ENCODE peak calls at places on chromosomes 4 and X, in six cellular contexts. O is tibial nerve; L is A549; T is endothelial cell of umbilical vein; F is fibroblast of lung; J is CD8-positive, alpha-beta memory T cell. P is an unnamed sample. For H3K9me3, the result is how much of the 10 kb centered on the place peaks cover.

GRCh38 chrX:130094712-130095111 is 15.6 kb downstream of the ELF4 start:
- DNase-seq in O (no peak), L (no peak), T (no peak), F (no peak), J (peak), P (no peak)

GRCh38 chr4:48255130-48255958 is 14.3 kb downstream of the TEC start:
- DNase-seq in O (no peak), L (no peak), T (no peak), F (no peak), J (no peak), P (no peak)

GRCh38 chr4:19403786-19404185 is 847.9 kb upstream of the SLIT2 start:
- DNase-seq in O (no peak), L (no peak), T (no peak), F (no peak), J (no peak), P (no peak)

GRCh38 chrX:75522565-75523411 is at the start of gene ZDHHC15:
- DNase-seq in O (peak), L (no peak), T (peak), F (peak), J (peak), P (peak)

GRCh38 chr4:85824166-85824945 is 349.4 kb downstream of the ARHGAP24 start:
- DNase-seq in O (no peak), L (no peak), T (peak), F (no peak), J (no peak), P (no peak)

GRCh38 chrX:154531626-154532025 is 15.0 kb downstream of the G6PD start:
- DNase-seq in O (no peak), L (no peak), T (no peak), F (no peak), J (no peak), P (no peak)

GRCh38 chrX:43333543-43333942 is 322.6 kb upstream of the MAOA start:
- DNase-seq in O (no peak), L (no peak), T (peak), F (no peak), J (no peak), P (no peak)

GRCh38 chr4:6417516-6417915 is 54.9 kb downstream of the PPP2R2C start:
- DNase-seq in O (no peak), L (no peak), T (no peak), F (no peak), J (no peak), P (no peak)

GRCh38 chr4:24768604-24769003 is 26.8 kb upstream of the SOD3 start:
- DNase-seq in O (no peak), L (no peak), T (no peak), F (no peak), J (no peak), P (no peak)

GRCh38 chr4:24559889-24560288 is 24.5 kb downstream of the DHX15 start:
- DNase-seq in O (no peak), L (no peak), T (no peak), F (peak), J (no peak), P (no peak)

GRCh38 chr4:56026596-56026995 is 77.9 kb downstream of the CEP135 start:
- DNase-seq in O (no peak), L (no peak), T (peak), F (peak), J (no peak), P (no peak)

GRCh38 chr4:67983333-67983732 is 20.0 kb upstream of the TMPRSS11A start:
- DNase-seq in O (no peak), L (no peak), T (no peak), F (no peak), J (no peak), P (no peak)

GRCh38 chr4:10092481-10093272 is 23.9 kb downstream of the WDR1 start:
- DNase-seq in O (no peak), L (no peak), T (no peak), F (no peak), J (no peak), P (no peak)

GRCh38 chr4:52199574-52200338 is 148.7 kb downstream of the SPATA18 start:
- DNase-seq in O (no peak), L (peak), T (no peak), F (peak), J (no peak), P (no peak)

GRCh38 chr4:89111833-89112563 is 665 bp downstream of the TIGD2 start:
- DNase-seq in O (no peak), L (peak), T (peak), F (peak), J (no peak), P (no peak)

GRCh38 chr4:48604527-48604926 is 114.5 kb downstream of the ZAR1 start:
- DNase-seq in O (no peak), L (no peak), T (no peak), F (no peak), J (no peak), P (no peak)

GRCh38 chrX:109797311-109797975 is 64.4 kb upstream of the ACSL4 start:
- DNase-seq in O (no peak), L (no peak), T (peak), F (peak), J (no peak), P (no peak)

GRCh38 chrX:40543661-40544328 is 37.0 kb upstream of the ATP6AP2 start:
- DNase-seq in O (no peak), L (no peak), T (peak), F (peak), J (peak), P (no peak)

GRCh38 chr4:42636591-42636990 is 20.3 kb downstream of the ATP8A1 start:
- DNase-seq in O (no peak), L (no peak), T (no peak), F (no peak), J (no peak), P (no peak)

GRCh38 chrX:25275159-25275558 is 259.4 kb upstream of the ARX start:
- DNase-seq in O (no peak), L (no peak), T (no peak), F (no peak), J (no peak), P (no peak)

GRCh38 chr4:87916636-87917035 is 58.9 kb upstream of the SPP1 start:
- DNase-seq in O (no peak), L (no peak), T (no peak), F (no peak), J (no peak), P (no peak)

GRCh38 chr4:181952478-181952877 is 290.7 kb upstream of the TENM3 start:
- DNase-seq in O (no peak), L (peak), T (peak), F (peak), J (no peak), P (no peak)

GRCh38 chr4:82787342-82787741 is 11.3 kb downstream of the SCD5 start:
- DNase-seq in O (no peak), L (no peak), T (no peak), F (no peak), J (no peak), P (no peak)

GRCh38 chr4:156790866-156791265 is 180.7 kb downstream of the PDGFC start:
- DNase-seq in O (no peak), L (no peak), T (peak), F (peak), J (no peak), P (no peak)

GRCh38 chrX:40469316-40469715 is 111.5 kb upstream of the ATP6AP2 start:
- DNase-seq in O (no peak), L (no peak), T (no peak), F (no peak), J (no peak), P (no peak)

GRCh38 chr4:2256156-2256731 is 5.7 kb downstream of the MXD4 start:
- DNase-seq in O (peak), L (no peak), T (no peak), F (no peak), J (no peak), P (peak)

GRCh38 chr4:77014256-77014655 is 61.5 kb downstream of the CCNI start:
- DNase-seq in O (no peak), L (no peak), T (peak), F (no peak), J (no peak), P (no peak)

GRCh38 chr4:600850-601515 is 24.4 kb upstream of the PDE6B start:
- DNase-seq in O (no peak), L (no peak), T (no peak), F (no peak), J (no peak), P (no peak)

GRCh38 chr4:186781032-186781917 is 57.6 kb upstream of the FAT1 start:
- DNase-seq in O (no peak), L (peak), T (peak), F (peak), J (no peak), P (no peak)

GRCh38 chr4:89242864-89243740 is 64.5 kb downstream of the GPRIN3 start:
- DNase-seq in O (no peak), L (no peak), T (no peak), F (no peak), J (peak), P (no peak)

GRCh38 chr4:59217910-59218631 is 1982.1 kb upstream of the ADGRL3 start:
- DNase-seq in O (no peak), L (no peak), T (no peak), F (no peak), J (no peak), P (no peak)

GRCh38 chr4:88746186-88746585 is 48.6 kb upstream of the NAP1L5 start:
- DNase-seq in O (no peak), L (no peak), T (no peak), F (peak), J (no peak), P (no peak)

GRCh38 chrX:13647709-13648212 is 5.2 kb upstream of the TCEANC start:
- DNase-seq in O (peak), L (no peak), T (peak), F (peak), J (no peak), P (peak)

GRCh38 chr4:67122029-67122428 is 423.3 kb downstream of the CENPC start:
- DNase-seq in O (no peak), L (no peak), T (peak), F (no peak), J (no peak), P (no peak)

GRCh38 chr4:824461-825062 is 1.4 kb downstream of the CPLX1 start:
- DNase-seq in O (no peak), L (no peak), T (no peak), F (no peak), J (no peak), P (no peak)

GRCh38 chrX:8191022-8191421 is 20.0 kb upstream of the VCX2 start:
- DNase-seq in O (no peak), L (no peak), T (no peak), F (no peak), J (no peak), P (no peak)

GRCh38 chr4:152245706-152246105 is 290.2 kb downstream of the FBXW7 start:
- DNase-seq in O (no peak), L (no peak), T (no peak), F (no peak), J (no peak), P (no peak)

GRCh38 chr4:152248347-152248746 is 287.5 kb downstream of the FBXW7 start:
- DNase-seq in O (no peak), L (no peak), T (no peak), F (no peak), J (no peak), P (no peak)

GRCh38 chr4:152244659-152245058 is 291.2 kb downstream of the FBXW7 start:
- DNase-seq in O (no peak), L (no peak), T (no peak), F (no peak), J (no peak), P (no peak)

GRCh38 chr4:152246659-152247058 is 289.2 kb downstream of the FBXW7 start:
- DNase-seq in O (no peak), L (no peak), T (no peak), F (no peak), J (peak), P (no peak)

GRCh38 chr4:152247271-152247975 is 288.5 kb downstream of the FBXW7 start:
- DNase-seq in O (no peak), L (no peak), T (no peak), F (no peak), J (no peak), P (no peak)
- H3K9me3 ChIP-seq in O (under half), L (under half), T (under half), F (under half), J (under half), P (under half)

DNA sequence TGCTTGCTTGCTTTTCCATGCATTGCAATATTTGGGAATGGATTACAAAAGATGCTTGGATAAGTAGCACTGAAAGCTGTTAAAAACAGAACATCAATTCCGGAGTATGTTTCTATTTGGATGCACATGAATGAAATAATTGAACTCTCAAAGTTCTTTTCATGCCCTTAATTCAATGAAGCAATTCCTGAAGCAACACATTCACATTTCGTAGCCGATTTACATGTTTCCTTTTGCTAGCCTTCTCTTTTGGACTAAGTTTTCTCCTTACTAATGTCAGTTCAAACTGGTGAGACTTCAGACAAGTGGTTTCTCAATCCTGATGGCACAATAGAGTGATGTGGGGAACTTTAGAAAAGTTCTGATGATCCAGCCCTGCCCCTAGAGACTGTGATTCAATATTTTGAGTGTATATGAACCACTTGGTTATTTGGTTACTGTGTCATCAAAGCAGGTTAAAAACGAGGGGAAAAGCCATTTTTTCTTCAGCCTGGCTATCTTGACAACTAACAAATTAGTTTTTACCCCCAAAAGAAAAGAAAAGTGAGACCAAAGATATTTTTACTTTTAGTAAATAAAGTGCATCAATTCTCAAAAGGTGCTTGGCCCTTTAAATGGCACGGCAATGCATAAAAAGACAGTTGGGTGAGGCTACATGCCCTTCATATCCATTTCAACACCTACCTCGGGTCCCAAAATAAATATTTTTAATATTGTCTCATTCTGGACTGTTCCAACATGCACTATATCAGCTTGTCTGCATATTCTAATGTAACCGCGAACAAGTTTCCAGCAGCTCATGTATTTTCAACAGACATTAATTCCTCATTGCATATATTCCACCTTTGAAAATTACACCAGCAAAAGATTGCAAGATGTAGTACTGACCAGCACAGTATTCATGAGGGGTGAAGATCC is 90.1 kb upstream of the RPL34 start:
- DNase-seq in O (no peak), L (no peak), T (no peak), F (no peak), J (no peak), P (no peak)
- H3K9me3 ChIP-seq in O (under half), L (under half), T (under half), F (under half), J (under half), P (under half)

GRCh38 chrX:99461223-99461622 is 948.9 kb downstream of the PCDH19 start:
- DNase-seq in O (no peak), L (no peak), T (no peak), F (no peak), J (no peak), P (no peak)
- H3K9me3 ChIP-seq in O (under half), L (under half), T (under half), F (under half), J (under half), P (under half)

GRCh38 chrX:136210806-136211205 is 40.4 kb downstream of the MAP7D3 start:
- DNase-seq in O (no peak), L (no peak), T (no peak), F (no peak), J (no peak), P (no peak)

GRCh38 chrX:136215559-136215958 is 35.6 kb downstream of the MAP7D3 start:
- DNase-seq in O (no peak), L (no peak), T (no peak), F (no peak), J (no peak), P (no peak)

GRCh38 chrX:136211766-136212556 is 39.2 kb downstream of the MAP7D3 start:
- DNase-seq in O (no peak), L (no peak), T (no peak), F (no peak), J (no peak), P (no peak)

GRCh38 chrX:136212557-136213111 is 38.6 kb downstream of the MAP7D3 start:
- DNase-seq in O (no peak), L (no peak), T (no peak), F (no peak), J (no peak), P (no peak)

DNA sequence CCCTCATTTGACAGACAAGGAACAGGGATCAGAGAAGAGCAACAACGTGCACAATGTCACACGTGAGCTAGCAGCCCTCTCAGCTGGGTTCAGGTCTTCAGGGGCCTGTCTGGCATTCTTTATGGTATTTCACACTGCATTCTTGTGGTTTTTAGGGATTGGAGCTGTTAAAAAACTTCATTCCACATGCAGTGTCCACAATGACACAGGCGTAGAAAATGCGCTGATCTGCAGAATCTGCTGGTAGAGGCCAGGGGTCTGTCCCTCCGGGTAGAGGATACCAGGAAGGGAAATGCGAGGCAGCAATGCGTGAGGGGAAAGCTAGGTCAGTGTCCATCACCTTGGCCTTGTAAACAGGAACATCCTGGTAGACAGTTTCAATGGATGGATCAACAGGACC is 36.6 kb downstream of the MAP7D3 start:
- DNase-seq in O (no peak), L (no peak), T (peak), F (peak), J (no peak), P (no peak)
- H3K9me3 ChIP-seq in O (under half), L (under half), T (under half), F (under half), J (under half), P (under half)

GRCh38 chrX:653316-653715 is 22.7 kb downstream of the SHOX start:
- DNase-seq in O (no peak), L (no peak), T (no peak), F (no peak), J (no peak), P (no peak)
- H3K9me3 ChIP-seq in O (under half), L (under half), T (under half), F (under half), J (under half), P (under half)